ENCODE peak calls at places on chromosomes 4 and X, in nine cellular contexts. I, S, J, H, O, D, L, B and R are unnamed samples.

GRCh38 chrX:129717902-129718301 is 20.9 kb upstream of the XPNPEP2 start:
- DNase-seq in B (no peak), O (no peak), I (no peak), S (peak; percentile 81), H (no peak), L (no peak), J (no peak), D (no peak), R (no peak)

GRCh38 chr4:41178372-41179085 is 35.8 kb downstream of the APBB2 start:
- DNase-seq in L (no peak), S (peak; percentile 88), B (no peak), I (no peak), O (no peak), H (peak; percentile 51), J (no peak), D (no peak), R (no peak)

GRCh38 chrX:130296743-130297142 is 28.0 kb upstream of the ZNF280C start:
- DNase-seq in J (no peak), D (no peak), O (no peak), B (no peak), H (no peak), L (no peak), S (peak; percentile 57), I (no peak), R (no peak)

GRCh38 chr4:151227731-151228130 is 49.2 kb upstream of the PRSS48 start:
- DNase-seq in L (peak; percentile 58), D (no peak), J (no peak), B (no peak), I (peak; percentile 18), S (peak; percentile 93), H (no peak), O (no peak), R (no peak)

GRCh38 chr4:22573198-22573597 is 57.3 kb upstream of the ADGRA3 start:
- DNase-seq in I (peak; percentile 75), J (no peak), H (peak; percentile 72), D (no peak), S (no peak), B (peak; percentile 21), O (no peak), L (peak; percentile 76), R (no peak)

GRCh38 chrX:121322159-121322558 is 274.7 kb downstream of the GLUD2 start:
- DNase-seq in H (no peak), I (no peak), D (no peak), S (no peak), L (no peak), J (no peak), B (no peak), O (no peak), R (no peak)

GRCh38 chrX:112851806-112852205 is 11.2 kb upstream of the AMOT start:
- DNase-seq in S (peak; percentile 71), J (no peak), H (no peak), O (no peak), L (no peak), B (no peak), I (no peak), D (no peak), R (peak; percentile 78)

GRCh38 chr4:156686120-156686519 is 285.5 kb downstream of the PDGFC start:
- DNase-seq in B (no peak), H (peak; percentile 27), O (no peak), L (no peak), I (no peak), S (peak; percentile 100), J (no peak), D (no peak), R (no peak)

GRCh38 chr4:1939664-1940509 is 68.7 kb downstream of the NSD2 start:
- DNase-seq in H (no peak), I (no peak), B (no peak), O (no peak), D (no peak), L (no peak), S (peak; percentile 80), J (no peak), R (no peak)

GRCh38 chrX:30786374-30786773 is 102.7 kb downstream of the TAB3 start:
- DNase-seq in D (no peak), H (peak; percentile 2), J (no peak), S (no peak), O (no peak), I (no peak), L (no peak), B (no peak), R (no peak)

GRCh38 chr4:184359905-184360304 is 114.4 kb downstream of the IRF2 start:
- DNase-seq in H (no peak), S (no peak), D (no peak), I (no peak), J (no peak), B (no peak), O (no peak), L (no peak), R (peak; percentile 5)

GRCh38 chrX:22095306-22095705 is 63.2 kb downstream of the PHEX start:
- DNase-seq in H (no peak), J (no peak), L (peak; percentile 26), O (no peak), B (no peak), I (peak; percentile 10), D (no peak), S (peak; percentile 25), R (peak; percentile 76)

GRCh38 chrX:13798184-13798583 is 18.7 kb downstream of the GPM6B start:
- DNase-seq in O (no peak), B (no peak), I (no peak), D (no peak), H (no peak), S (no peak), L (no peak), J (no peak), R (no peak)

GRCh38 chr4:27861802-27862201 is 1001.2 kb downstream of the STIM2 start:
- DNase-seq in D (no peak), L (no peak), I (no peak), S (no peak), B (no peak), O (no peak), H (peak; percentile 35), J (no peak), R (no peak)

GRCh38 chr4:19309365-19309764 is 942.3 kb upstream of the SLIT2 start:
- DNase-seq in D (no peak), O (no peak), B (no peak), L (no peak), J (no peak), S (peak; percentile 62), H (peak; percentile 11), I (no peak), R (no peak)

GRCh38 chr4:183360161-183360919 is 38.1 kb upstream of the CLDN24 start:
- DNase-seq in O (no peak), D (no peak), H (no peak), B (no peak), I (no peak), L (no peak), J (no peak), S (no peak), R (peak; percentile 27)

GRCh38 chr4:182745268-182745667 is 171.9 kb downstream of the DCTD start:
- DNase-seq in I (no peak), H (no peak), D (peak; percentile 33), J (no peak), L (no peak), O (no peak), S (no peak), B (no peak), R (peak; percentile 9)

GRCh38 chr4:78310732-78311100 is 240.9 kb upstream of the ANXA3 start:
- DNase-seq in O (no peak), H (no peak), D (no peak), S (no peak), I (no peak), J (no peak), B (no peak), L (no peak), R (no peak)

GRCh38 chrX:154712781-154713391 is 38.0 kb downstream of the GAB3 start:
- DNase-seq in J (no peak), O (peak; percentile 62), B (peak; percentile 17), I (no peak), D (no peak), S (peak; percentile 58), H (no peak), L (no peak), R (no peak)

GRCh38 chr4:6974138-6974848 is 64.7 kb downstream of the TBC1D14 start:
- DNase-seq in B (peak; percentile 87), J (peak; percentile 67), D (peak; percentile 38), L (peak; percentile 80), I (peak; percentile 87), S (peak; percentile 77), H (peak; percentile 85), O (peak; percentile 87), R (peak; percentile 90)

GRCh38 chr4:140940589-140940988 is 184.4 kb upstream of the TBC1D9 start:
- DNase-seq in O (no peak), H (no peak), L (no peak), I (no peak), S (no peak), B (no peak), J (no peak), D (no peak), R (no peak)

GRCh38 chr4:141802324-141802723 is 165.9 kb downstream of the IL15 start:
- DNase-seq in S (peak; percentile 90), J (no peak), L (no peak), O (no peak), B (no peak), D (no peak), I (no peak), H (no peak), R (no peak)

GRCh38 chrX:154355094-154355775 is 19.2 kb downstream of the FLNA start:
- DNase-seq in B (no peak), H (no peak), J (no peak), I (no peak), D (no peak), S (no peak), L (peak; percentile 11), O (no peak), R (no peak)